ENCODE peak calls at places on chromosomes 4 and X, in ten cellular contexts. One of them, this sample, is unnamed.

GRCh38 chrX:48578661-48579128 is 4.4 kb downstream of the RBM3 start:
- DNase-seq in RPMI8226: no peak
- DNase-seq in AG20443: no peak
- DNase-seq in NCI-H1092 treated with DMSO at 0.1 percent for 48 hours: no peak
- DNase-seq in H7: peak
- DNase-seq in LoVo: no peak
- DNase-seq in activated CD4-positive, alpha-beta T cell treated with anti-CD3 and anti-CD28 coated beads, Interleukin-2, amount 10 ng/mL, durations not matched to agents 7 days and 5 days: no peak
- DNase-seq in stimulated activated CD4-positive, alpha-beta T cell treated with anti-CD3 and anti-CD28 coated beads, Interleukin-4, amount 100 ng/mL, for 1 hour: no peak
- DNase-seq in activated naive CD8-positive, alpha-beta T cell treated with anti-CD3 and anti-CD28 coated beads, Interleukin-2, amount 50 U/mL, for 24 hours: no peak
- DNase-seq in ureter: no peak
- DNase-seq in this sample: no peak

GRCh38 chrX:23888887-23889501 is 18.7 kb downstream of the APOO start:
- DNase-seq in LoVo: no peak
- DNase-seq in AG20443: no peak
- DNase-seq in NCI-H1092 treated with DMSO at 0.1 percent for 48 hours: no peak
- DNase-seq in activated CD4-positive, alpha-beta T cell treated with anti-CD3 and anti-CD28 coated beads, Interleukin-2, amount 10 ng/mL, durations not matched to agents 7 days and 5 days: no peak
- DNase-seq in ureter: no peak
- DNase-seq in stimulated activated CD4-positive, alpha-beta T cell treated with anti-CD3 and anti-CD28 coated beads, Interleukin-4, amount 100 ng/mL, for 1 hour: no peak
- DNase-seq in H7: no peak
- DNase-seq in activated naive CD8-positive, alpha-beta T cell treated with anti-CD3 and anti-CD28 coated beads, Interleukin-2, amount 50 U/mL, for 24 hours: no peak
- DNase-seq in RPMI8226: no peak
- DNase-seq in this sample: no peak

GRCh38 chr4:10667651-10668341 is 16.8 kb downstream of the CLNK start:
- DNase-seq in ureter: no peak
- DNase-seq in activated naive CD8-positive, alpha-beta T cell treated with anti-CD3 and anti-CD28 coated beads, Interleukin-2, amount 50 U/mL, for 24 hours: no peak
- DNase-seq in AG20443: no peak
- DNase-seq in LoVo: no peak
- DNase-seq in H7: no peak
- DNase-seq in RPMI8226: no peak
- DNase-seq in activated CD4-positive, alpha-beta T cell treated with anti-CD3 and anti-CD28 coated beads, Interleukin-2, amount 10 ng/mL, durations not matched to agents 7 days and 5 days: no peak
- DNase-seq in stimulated activated CD4-positive, alpha-beta T cell treated with anti-CD3 and anti-CD28 coated beads, Interleukin-4, amount 100 ng/mL, for 1 hour: no peak
- DNase-seq in NCI-H1092 treated with DMSO at 0.1 percent for 48 hours: peak
- DNase-seq in this sample: peak

GRCh38 chr4:102736636-102737549 is 23.9 kb downstream of the MANBA start:
- DNase-seq in AG20443: no peak
- DNase-seq in stimulated activated CD4-positive, alpha-beta T cell treated with anti-CD3 and anti-CD28 coated beads, Interleukin-4, amount 100 ng/mL, for 1 hour: no peak
- DNase-seq in H7: no peak
- DNase-seq in LoVo: peak
- DNase-seq in ureter: no peak
- DNase-seq in RPMI8226: no peak
- DNase-seq in activated CD4-positive, alpha-beta T cell treated with anti-CD3 and anti-CD28 coated beads, Interleukin-2, amount 10 ng/mL, durations not matched to agents 7 days and 5 days: no peak
- DNase-seq in NCI-H1092 treated with DMSO at 0.1 percent for 48 hours: no peak
- DNase-seq in activated naive CD8-positive, alpha-beta T cell treated with anti-CD3 and anti-CD28 coated beads, Interleukin-2, amount 50 U/mL, for 24 hours: no peak
- DNase-seq in this sample: peak

GRCh38 chr4:55399581-55399980 is 3.8 kb downstream of the TMEM165 start:
- DNase-seq in stimulated activated CD4-positive, alpha-beta T cell treated with anti-CD3 and anti-CD28 coated beads, Interleukin-4, amount 100 ng/mL, for 1 hour: no peak
- DNase-seq in H7: no peak
- DNase-seq in NCI-H1092 treated with DMSO at 0.1 percent for 48 hours: no peak
- DNase-seq in AG20443: no peak
- DNase-seq in activated naive CD8-positive, alpha-beta T cell treated with anti-CD3 and anti-CD28 coated beads, Interleukin-2, amount 50 U/mL, for 24 hours: no peak
- DNase-seq in ureter: no peak
- DNase-seq in LoVo: no peak
- DNase-seq in RPMI8226: no peak
- DNase-seq in activated CD4-positive, alpha-beta T cell treated with anti-CD3 and anti-CD28 coated beads, Interleukin-2, amount 10 ng/mL, durations not matched to agents 7 days and 5 days: no peak
- DNase-seq in this sample: no peak

GRCh38 chrX:13808293-13808692 is 8.6 kb downstream of the GPM6B start:
- DNase-seq in H7: no peak
- DNase-seq in LoVo: no peak
- DNase-seq in stimulated activated CD4-positive, alpha-beta T cell treated with anti-CD3 and anti-CD28 coated beads, Interleukin-4, amount 100 ng/mL, for 1 hour: no peak
- DNase-seq in activated naive CD8-positive, alpha-beta T cell treated with anti-CD3 and anti-CD28 coated beads, Interleukin-2, amount 50 U/mL, for 24 hours: no peak
- DNase-seq in AG20443: no peak
- DNase-seq in NCI-H1092 treated with DMSO at 0.1 percent for 48 hours: peak
- DNase-seq in ureter: no peak
- DNase-seq in RPMI8226: no peak
- DNase-seq in activated CD4-positive, alpha-beta T cell treated with anti-CD3 and anti-CD28 coated beads, Interleukin-2, amount 10 ng/mL, durations not matched to agents 7 days and 5 days: no peak
- DNase-seq in this sample: no peak

GRCh38 chr4:19961092-19961491 is 290.6 kb upstream of the SLIT2 start:
- DNase-seq in RPMI8226: no peak
- DNase-seq in activated CD4-positive, alpha-beta T cell treated with anti-CD3 and anti-CD28 coated beads, Interleukin-2, amount 10 ng/mL, durations not matched to agents 7 days and 5 days: no peak
- DNase-seq in LoVo: no peak
- DNase-seq in stimulated activated CD4-positive, alpha-beta T cell treated with anti-CD3 and anti-CD28 coated beads, Interleukin-4, amount 100 ng/mL, for 1 hour: no peak
- DNase-seq in ureter: no peak
- DNase-seq in activated naive CD8-positive, alpha-beta T cell treated with anti-CD3 and anti-CD28 coated beads, Interleukin-2, amount 50 U/mL, for 24 hours: no peak
- DNase-seq in H7: no peak
- DNase-seq in NCI-H1092 treated with DMSO at 0.1 percent for 48 hours: no peak
- DNase-seq in AG20443: peak
- DNase-seq in this sample: no peak

GRCh38 chr4:175951794-175952193 is 113.8 kb upstream of the WDR17 start:
- DNase-seq in NCI-H1092 treated with DMSO at 0.1 percent for 48 hours: no peak
- DNase-seq in RPMI8226: no peak
- DNase-seq in AG20443: no peak
- DNase-seq in stimulated activated CD4-positive, alpha-beta T cell treated with anti-CD3 and anti-CD28 coated beads, Interleukin-4, amount 100 ng/mL, for 1 hour: no peak
- DNase-seq in ureter: no peak
- DNase-seq in activated CD4-positive, alpha-beta T cell treated with anti-CD3 and anti-CD28 coated beads, Interleukin-2, amount 10 ng/mL, durations not matched to agents 7 days and 5 days: no peak
- DNase-seq in activated naive CD8-positive, alpha-beta T cell treated with anti-CD3 and anti-CD28 coated beads, Interleukin-2, amount 50 U/mL, for 24 hours: no peak
- DNase-seq in LoVo: peak
- DNase-seq in H7: no peak
- DNase-seq in this sample: no peak

GRCh38 chrX:20527458-20528099 is 260.9 kb upstream of the RPS6KA3 start:
- DNase-seq in RPMI8226: peak
- DNase-seq in LoVo: peak
- DNase-seq in stimulated activated CD4-positive, alpha-beta T cell treated with anti-CD3 and anti-CD28 coated beads, Interleukin-4, amount 100 ng/mL, for 1 hour: no peak
- DNase-seq in ureter: no peak
- DNase-seq in AG20443: peak
- DNase-seq in NCI-H1092 treated with DMSO at 0.1 percent for 48 hours: peak
- DNase-seq in activated naive CD8-positive, alpha-beta T cell treated with anti-CD3 and anti-CD28 coated beads, Interleukin-2, amount 50 U/mL, for 24 hours: no peak
- DNase-seq in H7: peak
- DNase-seq in activated CD4-positive, alpha-beta T cell treated with anti-CD3 and anti-CD28 coated beads, Interleukin-2, amount 10 ng/mL, durations not matched to agents 7 days and 5 days: no peak
- DNase-seq in this sample: peak

GRCh38 chr4:33470805-33471204 is 2750.6 kb downstream of the PCDH7 start:
- DNase-seq in activated CD4-positive, alpha-beta T cell treated with anti-CD3 and anti-CD28 coated beads, Interleukin-2, amount 10 ng/mL, durations not matched to agents 7 days and 5 days: no peak
- DNase-seq in AG20443: no peak
- DNase-seq in ureter: no peak
- DNase-seq in stimulated activated CD4-positive, alpha-beta T cell treated with anti-CD3 and anti-CD28 coated beads, Interleukin-4, amount 100 ng/mL, for 1 hour: no peak
- DNase-seq in NCI-H1092 treated with DMSO at 0.1 percent for 48 hours: no peak
- DNase-seq in activated naive CD8-positive, alpha-beta T cell treated with anti-CD3 and anti-CD28 coated beads, Interleukin-2, amount 50 U/mL, for 24 hours: no peak
- DNase-seq in RPMI8226: no peak
- DNase-seq in H7: no peak
- DNase-seq in LoVo: no peak
- DNase-seq in this sample: no peak

GRCh38 chr4:55312491-55313101 is 33.4 kb upstream of the SRD5A3 start:
- DNase-seq in LoVo: peak
- DNase-seq in activated naive CD8-positive, alpha-beta T cell treated with anti-CD3 and anti-CD28 coated beads, Interleukin-2, amount 50 U/mL, for 24 hours: peak
- DNase-seq in NCI-H1092 treated with DMSO at 0.1 percent for 48 hours: peak
- DNase-seq in activated CD4-positive, alpha-beta T cell treated with anti-CD3 and anti-CD28 coated beads, Interleukin-2, amount 10 ng/mL, durations not matched to agents 7 days and 5 days: peak
- DNase-seq in AG20443: peak
- DNase-seq in ureter: peak
- DNase-seq in H7: no peak
- DNase-seq in stimulated activated CD4-positive, alpha-beta T cell treated with anti-CD3 and anti-CD28 coated beads, Interleukin-4, amount 100 ng/mL, for 1 hour: no peak
- DNase-seq in RPMI8226: peak
- DNase-seq in this sample: peak

GRCh38 chr4:1939664-1940509 is 68.7 kb downstream of the NSD2 start:
- DNase-seq in NCI-H1092 treated with DMSO at 0.1 percent for 48 hours: no peak
- DNase-seq in ureter: no peak
- DNase-seq in AG20443: peak
- DNase-seq in RPMI8226: no peak
- DNase-seq in activated naive CD8-positive, alpha-beta T cell treated with anti-CD3 and anti-CD28 coated beads, Interleukin-2, amount 50 U/mL, for 24 hours: no peak
- DNase-seq in activated CD4-positive, alpha-beta T cell treated with anti-CD3 and anti-CD28 coated beads, Interleukin-2, amount 10 ng/mL, durations not matched to agents 7 days and 5 days: no peak
- DNase-seq in H7: no peak
- DNase-seq in stimulated activated CD4-positive, alpha-beta T cell treated with anti-CD3 and anti-CD28 coated beads, Interleukin-4, amount 100 ng/mL, for 1 hour: no peak
- DNase-seq in LoVo: peak
- DNase-seq in this sample: no peak

GRCh38 chr4:22238742-22239141 is 277.1 kb downstream of the ADGRA3 start:
- DNase-seq in LoVo: no peak
- DNase-seq in activated naive CD8-positive, alpha-beta T cell treated with anti-CD3 and anti-CD28 coated beads, Interleukin-2, amount 50 U/mL, for 24 hours: no peak
- DNase-seq in NCI-H1092 treated with DMSO at 0.1 percent for 48 hours: peak
- DNase-seq in H7: peak
- DNase-seq in activated CD4-positive, alpha-beta T cell treated with anti-CD3 and anti-CD28 coated beads, Interleukin-2, amount 10 ng/mL, durations not matched to agents 7 days and 5 days: no peak
- DNase-seq in RPMI8226: no peak
- DNase-seq in stimulated activated CD4-positive, alpha-beta T cell treated with anti-CD3 and anti-CD28 coated beads, Interleukin-4, amount 100 ng/mL, for 1 hour: no peak
- DNase-seq in ureter: no peak
- DNase-seq in AG20443: no peak
- DNase-seq in this sample: no peak

GRCh38 chr4:2788101-2788500 is 4.8 kb upstream of the SH3BP2 start:
- DNase-seq in NCI-H1092 treated with DMSO at 0.1 percent for 48 hours: no peak
- DNase-seq in AG20443: no peak
- DNase-seq in stimulated activated CD4-positive, alpha-beta T cell treated with anti-CD3 and anti-CD28 coated beads, Interleukin-4, amount 100 ng/mL, for 1 hour: no peak
- DNase-seq in activated naive CD8-positive, alpha-beta T cell treated with anti-CD3 and anti-CD28 coated beads, Interleukin-2, amount 50 U/mL, for 24 hours: no peak
- DNase-seq in LoVo: no peak
- DNase-seq in RPMI8226: no peak
- DNase-seq in activated CD4-positive, alpha-beta T cell treated with anti-CD3 and anti-CD28 coated beads, Interleukin-2, amount 10 ng/mL, durations not matched to agents 7 days and 5 days: no peak
- DNase-seq in H7: no peak
- DNase-seq in ureter: no peak
- DNase-seq in this sample: no peak

GRCh38 chrX:48899078-48899410 is 1.3 kb downstream of the PQBP1 start:
- DNase-seq in NCI-H1092 treated with DMSO at 0.1 percent for 48 hours: no peak
- DNase-seq in AG20443: no peak
- DNase-seq in activated naive CD8-positive, alpha-beta T cell treated with anti-CD3 and anti-CD28 coated beads, Interleukin-2, amount 50 U/mL, for 24 hours: no peak
- DNase-seq in stimulated activated CD4-positive, alpha-beta T cell treated with anti-CD3 and anti-CD28 coated beads, Interleukin-4, amount 100 ng/mL, for 1 hour: no peak
- DNase-seq in LoVo: no peak
- DNase-seq in ureter: no peak
- DNase-seq in H7: no peak
- DNase-seq in activated CD4-positive, alpha-beta T cell treated with anti-CD3 and anti-CD28 coated beads, Interleukin-2, amount 10 ng/mL, durations not matched to agents 7 days and 5 days: no peak
- DNase-seq in RPMI8226: no peak
- DNase-seq in this sample: no peak

GRCh38 chrX:22712942-22713341 is 286.8 kb upstream of the DDX53 start:
- DNase-seq in H7: no peak
- DNase-seq in ureter: no peak
- DNase-seq in AG20443: no peak
- DNase-seq in LoVo: no peak
- DNase-seq in activated naive CD8-positive, alpha-beta T cell treated with anti-CD3 and anti-CD28 coated beads, Interleukin-2, amount 50 U/mL, for 24 hours: no peak
- DNase-seq in RPMI8226: no peak
- DNase-seq in activated CD4-positive, alpha-beta T cell treated with anti-CD3 and anti-CD28 coated beads, Interleukin-2, amount 10 ng/mL, durations not matched to agents 7 days and 5 days: no peak
- DNase-seq in stimulated activated CD4-positive, alpha-beta T cell treated with anti-CD3 and anti-CD28 coated beads, Interleukin-4, amount 100 ng/mL, for 1 hour: no peak
- DNase-seq in NCI-H1092 treated with DMSO at 0.1 percent for 48 hours: no peak
- DNase-seq in this sample: no peak

GRCh38 chr4:82559735-82560120 is 2.1 kb downstream of the TMEM150C start:
- DNase-seq in RPMI8226: no peak
- DNase-seq in NCI-H1092 treated with DMSO at 0.1 percent for 48 hours: no peak
- DNase-seq in stimulated activated CD4-positive, alpha-beta T cell treated with anti-CD3 and anti-CD28 coated beads, Interleukin-4, amount 100 ng/mL, for 1 hour: no peak
- DNase-seq in ureter: no peak
- DNase-seq in H7: no peak
- DNase-seq in activated naive CD8-positive, alpha-beta T cell treated with anti-CD3 and anti-CD28 coated beads, Interleukin-2, amount 50 U/mL, for 24 hours: no peak
- DNase-seq in LoVo: no peak
- DNase-seq in AG20443: no peak
- DNase-seq in activated CD4-positive, alpha-beta T cell treated with anti-CD3 and anti-CD28 coated beads, Interleukin-2, amount 10 ng/mL, durations not matched to agents 7 days and 5 days: no peak
- DNase-seq in this sample: no peak

GRCh38 chr4:32748498-32748897 is 2028.3 kb downstream of the PCDH7 start:
- DNase-seq in NCI-H1092 treated with DMSO at 0.1 percent for 48 hours: no peak
- DNase-seq in stimulated activated CD4-positive, alpha-beta T cell treated with anti-CD3 and anti-CD28 coated beads, Interleukin-4, amount 100 ng/mL, for 1 hour: no peak
- DNase-seq in activated CD4-positive, alpha-beta T cell treated with anti-CD3 and anti-CD28 coated beads, Interleukin-2, amount 10 ng/mL, durations not matched to agents 7 days and 5 days: no peak
- DNase-seq in activated naive CD8-positive, alpha-beta T cell treated with anti-CD3 and anti-CD28 coated beads, Interleukin-2, amount 50 U/mL, for 24 hours: no peak
- DNase-seq in RPMI8226: no peak
- DNase-seq in H7: no peak
- DNase-seq in LoVo: no peak
- DNase-seq in ureter: no peak
- DNase-seq in AG20443: no peak
- DNase-seq in this sample: no peak

GRCh38 chrX:99901091-99901490 is 509.0 kb downstream of the PCDH19 start:
- DNase-seq in stimulated activated CD4-positive, alpha-beta T cell treated with anti-CD3 and anti-CD28 coated beads, Interleukin-4, amount 100 ng/mL, for 1 hour: no peak
- DNase-seq in RPMI8226: no peak
- DNase-seq in H7: no peak
- DNase-seq in LoVo: no peak
- DNase-seq in activated naive CD8-positive, alpha-beta T cell treated with anti-CD3 and anti-CD28 coated beads, Interleukin-2, amount 50 U/mL, for 24 hours: no peak
- DNase-seq in AG20443: no peak
- DNase-seq in activated CD4-positive, alpha-beta T cell treated with anti-CD3 and anti-CD28 coated beads, Interleukin-2, amount 10 ng/mL, durations not matched to agents 7 days and 5 days: no peak
- DNase-seq in NCI-H1092 treated with DMSO at 0.1 percent for 48 hours: no peak
- DNase-seq in ureter: no peak
- DNase-seq in this sample: no peak

GRCh38 chr4:6643141-6643847 is 2.8 kb downstream of the MRFAP1 start:
- DNase-seq in NCI-H1092 treated with DMSO at 0.1 percent for 48 hours: no peak
- DNase-seq in activated CD4-positive, alpha-beta T cell treated with anti-CD3 and anti-CD28 coated beads, Interleukin-2, amount 10 ng/mL, durations not matched to agents 7 days and 5 days: no peak
- DNase-seq in H7: no peak
- DNase-seq in RPMI8226: no peak
- DNase-seq in LoVo: no peak
- DNase-seq in stimulated activated CD4-positive, alpha-beta T cell treated with anti-CD3 and anti-CD28 coated beads, Interleukin-4, amount 100 ng/mL, for 1 hour: no peak
- DNase-seq in activated naive CD8-positive, alpha-beta T cell treated with anti-CD3 and anti-CD28 coated beads, Interleukin-2, amount 50 U/mL, for 24 hours: no peak
- DNase-seq in ureter: no peak
- DNase-seq in AG20443: no peak
- DNase-seq in this sample: no peak

GRCh38 chrX:78102100-78102499 is 1.9 kb upstream of the PGK1 start:
- DNase-seq in ureter: no peak
- DNase-seq in stimulated activated CD4-positive, alpha-beta T cell treated with anti-CD3 and anti-CD28 coated beads, Interleukin-4, amount 100 ng/mL, for 1 hour: no peak
- DNase-seq in RPMI8226: no peak
- DNase-seq in activated naive CD8-positive, alpha-beta T cell treated with anti-CD3 and anti-CD28 coated beads, Interleukin-2, amount 50 U/mL, for 24 hours: no peak
- DNase-seq in AG20443: no peak
- DNase-seq in H7: no peak
- DNase-seq in activated CD4-positive, alpha-beta T cell treated with anti-CD3 and anti-CD28 coated beads, Interleukin-2, amount 10 ng/mL, durations not matched to agents 7 days and 5 days: no peak
- DNase-seq in NCI-H1092 treated with DMSO at 0.1 percent for 48 hours: no peak
- DNase-seq in LoVo: no peak
- DNase-seq in this sample: no peak

GRCh38 chr4:123524958-123525628 is 128.5 kb downstream of the SPRY1 start:
- DNase-seq in H7: no peak
- DNase-seq in RPMI8226: no peak
- DNase-seq in AG20443: no peak
- DNase-seq in activated naive CD8-positive, alpha-beta T cell treated with anti-CD3 and anti-CD28 coated beads, Interleukin-2, amount 50 U/mL, for 24 hours: no peak
- DNase-seq in NCI-H1092 treated with DMSO at 0.1 percent for 48 hours: peak
- DNase-seq in stimulated activated CD4-positive, alpha-beta T cell treated with anti-CD3 and anti-CD28 coated beads, Interleukin-4, amount 100 ng/mL, for 1 hour: no peak
- DNase-seq in ureter: no peak
- DNase-seq in LoVo: no peak
- DNase-seq in activated CD4-positive, alpha-beta T cell treated with anti-CD3 and anti-CD28 coated beads, Interleukin-2, amount 10 ng/mL, durations not matched to agents 7 days and 5 days: no peak
- DNase-seq in this sample: no peak

GRCh38 chrX:53449632-53450031 is 15.5 kb upstream of the HSD17B10 start:
- DNase-seq in RPMI8226: no peak
- DNase-seq in H7: no peak
- DNase-seq in LoVo: no peak
- DNase-seq in NCI-H1092 treated with DMSO at 0.1 percent for 48 hours: no peak
- DNase-seq in activated CD4-positive, alpha-beta T cell treated with anti-CD3 and anti-CD28 coated beads, Interleukin-2, amount 10 ng/mL, durations not matched to agents 7 days and 5 days: no peak
- DNase-seq in AG20443: no peak
- DNase-seq in ureter: no peak
- DNase-seq in activated naive CD8-positive, alpha-beta T cell treated with anti-CD3 and anti-CD28 coated beads, Interleukin-2, amount 50 U/mL, for 24 hours: no peak
- DNase-seq in stimulated activated CD4-positive, alpha-beta T cell treated with anti-CD3 and anti-CD28 coated beads, Interleukin-4, amount 100 ng/mL, for 1 hour: no peak
- DNase-seq in this sample: no peak

GRCh38 chr4:94575652-94576051 is 123.9 kb downstream of the PDLIM5 start:
- DNase-seq in stimulated activated CD4-positive, alpha-beta T cell treated with anti-CD3 and anti-CD28 coated beads, Interleukin-4, amount 100 ng/mL, for 1 hour: no peak
- DNase-seq in NCI-H1092 treated with DMSO at 0.1 percent for 48 hours: no peak
- DNase-seq in LoVo: no peak
- DNase-seq in activated naive CD8-positive, alpha-beta T cell treated with anti-CD3 and anti-CD28 coated beads, Interleukin-2, amount 50 U/mL, for 24 hours: no peak
- DNase-seq in AG20443: no peak
- DNase-seq in ureter: no peak
- DNase-seq in H7: no peak
- DNase-seq in RPMI8226: no peak
- DNase-seq in activated CD4-positive, alpha-beta T cell treated with anti-CD3 and anti-CD28 coated beads, Interleukin-2, amount 10 ng/mL, durations not matched to agents 7 days and 5 days: no peak
- DNase-seq in this sample: no peak

GRCh38 chr4:10100734-10101216 is 15.8 kb downstream of the WDR1 start:
- DNase-seq in RPMI8226: no peak
- DNase-seq in stimulated activated CD4-positive, alpha-beta T cell treated with anti-CD3 and anti-CD28 coated beads, Interleukin-4, amount 100 ng/mL, for 1 hour: no peak
- DNase-seq in LoVo: no peak
- DNase-seq in activated naive CD8-positive, alpha-beta T cell treated with anti-CD3 and anti-CD28 coated beads, Interleukin-2, amount 50 U/mL, for 24 hours: peak
- DNase-seq in H7: no peak
- DNase-seq in AG20443: no peak
- DNase-seq in NCI-H1092 treated with DMSO at 0.1 percent for 48 hours: no peak
- DNase-seq in ureter: no peak
- DNase-seq in activated CD4-positive, alpha-beta T cell treated with anti-CD3 and anti-CD28 coated beads, Interleukin-2, amount 10 ng/mL, durations not matched to agents 7 days and 5 days: no peak
- DNase-seq in this sample: no peak

GRCh38 chrX:50202539-50202938 is 1.7 kb upstream of the AKAP4 start:
- DNase-seq in LoVo: no peak
- DNase-seq in AG20443: no peak
- DNase-seq in H7: no peak
- DNase-seq in activated naive CD8-positive, alpha-beta T cell treated with anti-CD3 and anti-CD28 coated beads, Interleukin-2, amount 50 U/mL, for 24 hours: no peak
- DNase-seq in stimulated activated CD4-positive, alpha-beta T cell treated with anti-CD3 and anti-CD28 coated beads, Interleukin-4, amount 100 ng/mL, for 1 hour: no peak
- DNase-seq in activated CD4-positive, alpha-beta T cell treated with anti-CD3 and anti-CD28 coated beads, Interleukin-2, amount 10 ng/mL, durations not matched to agents 7 days and 5 days: no peak
- DNase-seq in ureter: no peak
- DNase-seq in NCI-H1092 treated with DMSO at 0.1 percent for 48 hours: no peak
- DNase-seq in RPMI8226: no peak
- DNase-seq in this sample: no peak

GRCh38 chr4:76199664-76200211 is 13.9 kb downstream of the SCARB2 start:
- DNase-seq in activated CD4-positive, alpha-beta T cell treated with anti-CD3 and anti-CD28 coated beads, Interleukin-2, amount 10 ng/mL, durations not matched to agents 7 days and 5 days: no peak
- DNase-seq in NCI-H1092 treated with DMSO at 0.1 percent for 48 hours: peak
- DNase-seq in LoVo: no peak
- DNase-seq in ureter: no peak
- DNase-seq in RPMI8226: peak
- DNase-seq in AG20443: no peak
- DNase-seq in H7: peak
- DNase-seq in activated naive CD8-positive, alpha-beta T cell treated with anti-CD3 and anti-CD28 coated beads, Interleukin-2, amount 50 U/mL, for 24 hours: peak
- DNase-seq in stimulated activated CD4-positive, alpha-beta T cell treated with anti-CD3 and anti-CD28 coated beads, Interleukin-4, amount 100 ng/mL, for 1 hour: no peak
- DNase-seq in this sample: no peak

GRCh38 chrX:7515681-7516413 is 327.1 kb upstream of the VCX start:
- DNase-seq in activated naive CD8-positive, alpha-beta T cell treated with anti-CD3 and anti-CD28 coated beads, Interleukin-2, amount 50 U/mL, for 24 hours: no peak
- DNase-seq in NCI-H1092 treated with DMSO at 0.1 percent for 48 hours: no peak
- DNase-seq in ureter: no peak
- DNase-seq in activated CD4-positive, alpha-beta T cell treated with anti-CD3 and anti-CD28 coated beads, Interleukin-2, amount 10 ng/mL, durations not matched to agents 7 days and 5 days: no peak
- DNase-seq in AG20443: peak
- DNase-seq in H7: no peak
- DNase-seq in LoVo: no peak
- DNase-seq in RPMI8226: no peak
- DNase-seq in stimulated activated CD4-positive, alpha-beta T cell treated with anti-CD3 and anti-CD28 coated beads, Interleukin-4, amount 100 ng/mL, for 1 hour: no peak
- DNase-seq in this sample: no peak

This sample was measured in COR-L47.